ENCODE peak calls at places on chromosomes 4 and X, in ten cellular contexts. B is nephron progenitor cell, O is T-helper 9 cell, R is K562, I is GM20000, J is anterior cingulate cortex, T is NCI-H1092 treated with DMSO at 0.1 percent for 48 hours, N is T-helper 1 cell, G is posterior vena cava, X is AG20443. Q is an unnamed sample.

GRCh38 chr4:71360844-71361243 is 22.0 kb downstream of the SLC4A4 start:
- DNase-seq in B (no peak), O (no peak), R (no peak), I (no peak), J (no peak), T (no peak), N (no peak), G (no peak), X (no peak), Q (no peak)

GRCh38 chr4:10893417-10893816 is 208.8 kb upstream of the CLNK start:
- DNase-seq in B (peak), O (no peak), R (no peak), I (peak), J (no peak), T (peak), N (no peak), G (no peak), X (no peak), Q (no peak)

GRCh38 chr4:88179261-88179660 is 20.8 kb upstream of the ABCG2 start:
- DNase-seq in B (no peak), O (no peak), R (no peak), I (no peak), J (no peak), T (no peak), N (no peak), G (no peak), X (no peak), Q (no peak)

GRCh38 chrX:154374361-154375155 is at the start of gene FLNA:
- DNase-seq in B (peak), O (no peak), R (no peak), I (peak), J (no peak), T (peak), N (no peak), G (no peak), X (no peak), Q (no peak)

GRCh38 chr4:1244081-1244977 is 4.6 kb downstream of the CTBP1 start:
- DNase-seq in B (no peak), O (no peak), R (peak), I (peak), J (no peak), T (no peak), N (no peak), G (peak), X (peak), Q (no peak)

GRCh38 chrX:131841496-131842410 is 181.3 kb upstream of the STK26 start:
- DNase-seq in B (peak), O (no peak), R (peak), I (peak), J (no peak), T (peak), N (no peak), G (no peak), X (peak), Q (peak)

GRCh38 chr4:77710684-77711083 is 105.1 kb downstream of the CXCL13 start:
- DNase-seq in B (no peak), O (no peak), R (no peak), I (no peak), J (no peak), T (no peak), N (no peak), G (no peak), X (no peak), Q (no peak)

GRCh38 chrX:24259544-24260240 is 54.2 kb downstream of the SUPT20HL2 start:
- DNase-seq in B (peak), O (no peak), R (peak), I (peak), J (peak), T (peak), N (no peak), G (no peak), X (peak), Q (peak)

GRCh38 chr4:57157611-57158137 is 47.5 kb upstream of the IGFBP7 start:
- DNase-seq in B (no peak), O (no peak), R (no peak), I (no peak), J (peak), T (no peak), N (no peak), G (no peak), X (no peak), Q (no peak)

GRCh38 chrX:100928660-100929613 is at the start of gene XKRX:
- DNase-seq in B (peak), O (no peak), R (peak), I (peak), J (no peak), T (no peak), N (peak), G (no peak), X (peak), Q (no peak)

GRCh38 chr4:813900-814299 is 12.0 kb downstream of the CPLX1 start:
- DNase-seq in B (no peak), O (no peak), R (no peak), I (no peak), J (no peak), T (no peak), N (no peak), G (peak), X (no peak), Q (no peak)

GRCh38 chr4:107740950-107741701 is 21.1 kb upstream of the PAPSS1 start:
- DNase-seq in B (peak), O (no peak), R (no peak), I (no peak), J (peak), T (no peak), N (no peak), G (peak), X (peak), Q (peak)

GRCh38 chrX:23821847-23822246 is 38.9 kb downstream of the SAT1 start:
- DNase-seq in B (no peak), O (no peak), R (no peak), I (no peak), J (no peak), T (no peak), N (no peak), G (no peak), X (no peak), Q (no peak)

GRCh38 chr4:1154523-1155182 is 17.7 kb downstream of the SPON2 start:
- DNase-seq in B (no peak), O (no peak), R (no peak), I (no peak), J (no peak), T (no peak), N (no peak), G (peak), X (peak), Q (no peak)

GRCh38 chr4:99856166-99856565 is 38.1 kb downstream of the LAMTOR3 start:
- DNase-seq in B (no peak), O (no peak), R (no peak), I (no peak), J (no peak), T (no peak), N (no peak), G (no peak), X (peak), Q (peak)

GRCh38 chr4:100933628-100934027 is 413.7 kb downstream of the PPP3CA start:
- DNase-seq in B (no peak), O (no peak), R (no peak), I (no peak), J (no peak), T (no peak), N (no peak), G (no peak), X (peak), Q (peak)

GRCh38 chr4:85084371-85085170 is 118.1 kb upstream of the WDFY3 start:
- DNase-seq in B (peak), O (no peak), R (peak), I (peak), J (peak), T (peak), N (no peak), G (no peak), X (peak), Q (peak)

GRCh38 chr4:77699731-77700210 is 94.2 kb downstream of the CXCL13 start:
- DNase-seq in B (peak), O (no peak), R (no peak), I (no peak), J (no peak), T (no peak), N (no peak), G (no peak), X (peak), Q (peak)

GRCh38 chrX:10545882-10546281 is 74.5 kb downstream of the MID1 start:
- DNase-seq in B (no peak), O (no peak), R (no peak), I (no peak), J (no peak), T (no peak), N (no peak), G (no peak), X (no peak), Q (no peak)

GRCh38 chr4:135744928-135745327 is 1543.3 kb upstream of the PABPC4L start:
- DNase-seq in B (no peak), O (no peak), R (no peak), I (no peak), J (no peak), T (no peak), N (no peak), G (no peak), X (no peak), Q (no peak)